ENCODE peak calls at places on chromosome 1, in five cellular contexts. One of them, this sample, is unnamed.

GRCh38 chr1:22105611-22106207 is 37.2 kb downstream of the WNT4 start:
- DNase-seq in sigmoid colon: no peak
- DNase-seq in NCI-H1092: peak
- DNase-seq in H4: peak
- DNase-seq in aorta: no peak
- DNase-seq in this sample: peak

GRCh38 chr1:106080608-106081325 is 975.7 kb upstream of the PRMT6 start:
- DNase-seq in sigmoid colon: no peak
- DNase-seq in NCI-H1092: no peak
- DNase-seq in H4: no peak
- DNase-seq in aorta: no peak
- DNase-seq in this sample: no peak

GRCh38 chr1:229884765-229885164 is 182.3 kb upstream of the GALNT2 start:
- DNase-seq in sigmoid colon: no peak
- DNase-seq in NCI-H1092: peak
- DNase-seq in H4: no peak
- DNase-seq in aorta: no peak
- DNase-seq in this sample: no peak

GRCh38 chr1:9711466-9712020 is 60.0 kb downstream of the PIK3CD start:
- DNase-seq in sigmoid colon: no peak
- DNase-seq in NCI-H1092: no peak
- DNase-seq in H4: no peak
- DNase-seq in aorta: no peak
- DNase-seq in this sample: no peak

GRCh38 chr1:103250441-103250861 is 142.1 kb upstream of the COL11A1 start:
- DNase-seq in sigmoid colon: no peak
- DNase-seq in NCI-H1092: no peak
- DNase-seq in H4: peak
- DNase-seq in aorta: no peak
- DNase-seq in this sample: no peak

GRCh38 chr1:151352001-151352718 is 5.1 kb upstream of the RFX5 start:
- DNase-seq in sigmoid colon: peak
- DNase-seq in NCI-H1092: no peak
- DNase-seq in H4: no peak
- DNase-seq in aorta: no peak
- DNase-seq in this sample: no peak

GRCh38 chr1:116673935-116674630 is 6.5 kb upstream of the IGSF3 start:
- DNase-seq in sigmoid colon: no peak
- DNase-seq in NCI-H1092: no peak
- DNase-seq in H4: no peak
- DNase-seq in aorta: no peak
- DNase-seq in this sample: no peak

GRCh38 chr1:58397187-58397820 is 149.2 kb downstream of the OMA1 start:
- DNase-seq in sigmoid colon: no peak
- DNase-seq in NCI-H1092: no peak
- DNase-seq in H4: peak
- DNase-seq in aorta: no peak
- DNase-seq in this sample: peak

GRCh38 chr1:219278288-219278687 is 104.6 kb downstream of the LYPLAL1 start:
- DNase-seq in sigmoid colon: no peak
- DNase-seq in NCI-H1092: no peak
- DNase-seq in H4: no peak
- DNase-seq in aorta: no peak
- DNase-seq in this sample: no peak

GRCh38 chr1:193211539-193211938 is 25.1 kb upstream of the B3GALT2 start:
- DNase-seq in sigmoid colon: no peak
- DNase-seq in NCI-H1092: no peak
- DNase-seq in H4: peak
- DNase-seq in aorta: no peak
- DNase-seq in this sample: no peak

GRCh38 chr1:223386013-223386412 is 7.2 kb upstream of the CCDC185 start:
- DNase-seq in sigmoid colon: no peak
- DNase-seq in NCI-H1092: no peak
- DNase-seq in H4: no peak
- DNase-seq in aorta: no peak
- DNase-seq in this sample: no peak

GRCh38 chr1:10938741-10939417 is 73.6 kb upstream of the TARDBP start:
- DNase-seq in sigmoid colon: no peak
- DNase-seq in NCI-H1092: no peak
- DNase-seq in H4: no peak
- DNase-seq in aorta: no peak
- DNase-seq in this sample: peak

GRCh38 chr1:68358439-68358838 is 91.3 kb downstream of the RPE65 start:
- DNase-seq in sigmoid colon: no peak
- DNase-seq in NCI-H1092: no peak
- DNase-seq in H4: peak
- DNase-seq in aorta: no peak
- DNase-seq in this sample: no peak

GRCh38 chr1:117967900-117968299 is 38.4 kb downstream of the WDR3 start:
- DNase-seq in sigmoid colon: no peak
- DNase-seq in NCI-H1092: peak
- DNase-seq in H4: peak
- DNase-seq in aorta: no peak
- DNase-seq in this sample: no peak

GRCh38 chr1:31760901-31761470 is 3.2 kb downstream of the ADGRB2 start:
- DNase-seq in sigmoid colon: peak
- DNase-seq in NCI-H1092: peak
- DNase-seq in H4: peak
- DNase-seq in aorta: peak
- DNase-seq in this sample: peak

GRCh38 chr1:205013683-205014367 is 29.2 kb upstream of the CNTN2 start:
- DNase-seq in sigmoid colon: peak
- DNase-seq in NCI-H1092: peak
- DNase-seq in H4: peak
- DNase-seq in aorta: no peak
- DNase-seq in this sample: no peak

GRCh38 chr1:20896824-20897223 is 109.7 kb upstream of the HP1BP3 start:
- DNase-seq in sigmoid colon: no peak
- DNase-seq in NCI-H1092: no peak
- DNase-seq in H4: no peak
- DNase-seq in aorta: no peak
- DNase-seq in this sample: peak

GRCh38 chr1:25651824-25652741 is 35.5 kb downstream of the MAN1C1 start:
- DNase-seq in sigmoid colon: peak
- DNase-seq in NCI-H1092: no peak
- DNase-seq in H4: no peak
- DNase-seq in aorta: peak
- DNase-seq in this sample: no peak

GRCh38 chr1:197921235-197922069 is 4.3 kb downstream of the LHX9 start:
- DNase-seq in sigmoid colon: no peak
- DNase-seq in NCI-H1092: no peak
- DNase-seq in H4: no peak
- DNase-seq in aorta: no peak
- DNase-seq in this sample: no peak

GRCh38 chr1:17558954-17559617 is 19.6 kb downstream of the ARHGEF10L start:
- DNase-seq in sigmoid colon: no peak
- DNase-seq in NCI-H1092: no peak
- DNase-seq in H4: no peak
- DNase-seq in aorta: no peak
- DNase-seq in this sample: no peak

GRCh38 chr1:53135735-53136114 is 6.7 kb downstream of the SLC1A7 start:
- DNase-seq in sigmoid colon: no peak
- DNase-seq in NCI-H1092: no peak
- DNase-seq in H4: peak
- DNase-seq in aorta: no peak
- DNase-seq in this sample: no peak

GRCh38 chr1:205495237-205495823 is 9.1 kb upstream of the CDK18 start:
- DNase-seq in sigmoid colon: no peak
- DNase-seq in NCI-H1092: peak
- DNase-seq in H4: no peak
- DNase-seq in aorta: no peak
- DNase-seq in this sample: no peak

This sample was measured in SW480.